ENCODE peak calls at places on chromosomes 7 and 10, in four cellular contexts. X is mucosa of gallbladder, A is GF-D8, T is NCI-H774. Y is an unnamed sample.

GRCh38 chr7:45601094-45601493 is 26.9 kb downstream of the ADCY1 start:
- DNase-seq in A (no peak), T (no peak), X (no peak), Y (no peak)

GRCh38 chr10:35212856-35213255 is 86.2 kb downstream of the CREM start:
- DNase-seq in A (no peak), X (peak; percentile 50), T (no peak), Y (no peak)

GRCh38 chr7:1302936-1303335 is 70.3 kb downstream of the UNCX start:
- DNase-seq in X (no peak), T (no peak), A (no peak), Y (no peak)

GRCh38 chr10:5684971-5685763 is 529 bp downstream of the TASOR2 start:
- DNase-seq in X (peak; percentile 58), T (peak; percentile 15), A (peak; percentile 51), Y (no peak)

GRCh38 chr7:21617916-21618390 is 75.1 kb downstream of the DNAH11 start:
- DNase-seq in T (no peak), X (peak; percentile 89), A (no peak), Y (no peak)

GRCh38 chr10:30557884-30558283 is 71.7 kb downstream of the LYZL2 start:
- DNase-seq in A (no peak), X (no peak), T (no peak), Y (no peak)

GRCh38 chr10:93476756-93477155 is 5.4 kb downstream of the MYOF start:
- DNase-seq in X (no peak), T (no peak), A (no peak), Y (no peak)

GRCh38 chr10:15300145-15300544 is 70.9 kb downstream of the FAM171A1 start:
- DNase-seq in A (no peak), X (no peak), T (no peak), Y (no peak)

GRCh38 chr10:22244001-22244400 is 26.2 kb upstream of the EBLN1 start:
- DNase-seq in X (no peak), T (no peak), A (no peak), Y (no peak)

GRCh38 chr7:77687747-77688144 is 8.5 kb upstream of the RSBN1L start:
- DNase-seq in T (no peak), A (no peak), X (no peak), Y (no peak)

GRCh38 chr10:115653473-115653872 is 560.3 kb downstream of the ATRNL1 start:
- DNase-seq in X (no peak), A (no peak), T (no peak), Y (no peak)

GRCh38 chr10:26556756-26557640 is 118.9 kb downstream of the APBB1IP start:
- DNase-seq in X (no peak), A (peak; percentile 28), T (peak; percentile 66), Y (no peak)

GRCh38 chr10:21146446-21146789 is 249.3 kb upstream of the NEBL start:
- DNase-seq in T (peak; percentile 6), X (no peak), A (no peak), Y (no peak)

GRCh38 chr10:69749180-69750010 is 52.3 kb upstream of the COL13A1 start:
- DNase-seq in A (no peak), X (no peak), T (no peak), Y (no peak)

GRCh38 chr10:110056822-110057221 is 49.0 kb downstream of the ADD3 start:
- DNase-seq in T (no peak), X (no peak), A (no peak), Y (no peak)

GRCh38 chr7:32347244-32347828 is 142.8 kb downstream of the LSM5 start:
- DNase-seq in X (no peak), A (no peak), T (no peak), Y (no peak)

GRCh38 chr7:117277576-117277975 is 45.3 kb downstream of the WNT2 start:
- DNase-seq in A (no peak), T (no peak), X (no peak), Y (no peak)

GRCh38 chr10:44348496-44348895 is 36.4 kb downstream of the CXCL12 start:
- DNase-seq in A (no peak), X (no peak), T (no peak), Y (no peak)

GRCh38 chr10:88164471-88164870 is 301.0 kb downstream of the PTEN start:
- DNase-seq in X (no peak), T (no peak), A (no peak), Y (no peak)

GRCh38 chr10:122707535-122707934 is 7.9 kb upstream of the C10orf120 start:
- DNase-seq in X (no peak), T (no peak), A (no peak), Y (no peak)

GRCh38 chr10:61244261-61244775 is 208.9 kb downstream of the TMEM26 start:
- DNase-seq in A (no peak), T (no peak), X (no peak), Y (no peak)

GRCh38 chr10:132899054-132899750 is 43.2 kb downstream of the CFAP46 start:
- DNase-seq in X (no peak), A (no peak), T (no peak), Y (no peak)

GRCh38 chr10:75398630-75399460 is 2.7 kb downstream of the ZNF503 start:
- DNase-seq in X (no peak), A (no peak), T (no peak), Y (no peak)

GRCh38 chr7:111846900-111847299 is 284.6 kb upstream of the IMMP2L start:
- DNase-seq in A (no peak), T (no peak), X (no peak), Y (no peak)

GRCh38 chr10:59587083-59587755 is 122.4 kb downstream of the SLC16A9 start:
- DNase-seq in T (peak; percentile 4), X (no peak), A (no peak), Y (no peak)

GRCh38 chr7:20447021-20447420 is 116.3 kb downstream of the ITGB8 start:
- DNase-seq in X (no peak), T (no peak), A (no peak), Y (no peak)

GRCh38 chr7:50210706-50211115 is 93.8 kb upstream of the IKZF1 start:
- DNase-seq in A (no peak), T (no peak), X (no peak), Y (no peak)

GRCh38 chr7:44375926-44376342 is 50.5 kb upstream of the CAMK2B start:
- DNase-seq in A (no peak), X (no peak), T (no peak), Y (no peak)

GRCh38 chr7:69982197-69982596 is 383.9 kb downstream of the AUTS2 start:
- DNase-seq in A (no peak), T (no peak), X (no peak), Y (no peak)

Y was measured in NCI-H2107.